ENCODE peak calls at places on chromosomes 12 and 14, in seven cellular contexts. O is fibroblast of lung, M is IMR-90, L is GM12865, C is Panc1, K is K562, Q is ovary. G is an unnamed sample.

GRCh38 chr14:76940057-76940456 is 88.5 kb downstream of the IRF2BPL start:
- DNase-seq in O (no peak), M (no peak), L (no peak), C (no peak), K (no peak), Q (no peak), G (no peak)

GRCh38 chr12:109291531-109292341 is 17.3 kb downstream of the FOXN4 start:
- DNase-seq in O (peak), M (no peak), L (no peak), C (no peak), K (no peak), Q (no peak), G (no peak)

GRCh38 chr12:2011641-2012607 is 7.7 kb upstream of the DCP1B start:
- DNase-seq in O (no peak), M (peak), L (no peak), C (no peak), K (no peak), Q (no peak), G (no peak)

GRCh38 chr12:83031301-83031700 is 344.6 kb downstream of the TMTC2 start:
- DNase-seq in O (no peak), M (no peak), L (no peak), C (no peak), K (no peak), Q (no peak), G (no peak)

GRCh38 chr12:123364532-123365140 is at the start of gene SBNO1:
- DNase-seq in O (peak), M (peak), L (peak), C (no peak), K (peak), Q (peak), G (peak)

GRCh38 chr12:69987453-69988102 is 162.6 kb downstream of the MYRFL start:
- DNase-seq in O (peak), M (peak), L (no peak), C (no peak), K (no peak), Q (no peak), G (peak)

GRCh38 chr12:75579552-75579951 is 68.1 kb upstream of the KRR1 start:
- DNase-seq in O (no peak), M (no peak), L (no peak), C (no peak), K (no peak), Q (no peak), G (no peak)

GRCh38 chr12:57049890-57050289 is at the start of gene MYO1A:
- DNase-seq in O (no peak), M (peak), L (no peak), C (no peak), K (peak), Q (no peak), G (no peak)

GRCh38 chr14:98956181-98956580 is 315.8 kb downstream of the BCL11B start:
- DNase-seq in O (no peak), M (no peak), L (no peak), C (no peak), K (no peak), Q (no peak), G (no peak)

GRCh38 chr14:101077511-101078074 is 174.1 kb upstream of the RTL1 start:
- DNase-seq in O (no peak), M (peak), L (no peak), C (no peak), K (no peak), Q (no peak), G (no peak)

GRCh38 chr14:98444077-98444476 is 827.9 kb downstream of the BCL11B start:
- DNase-seq in O (no peak), M (no peak), L (no peak), C (no peak), K (no peak), Q (no peak), G (no peak)

GRCh38 chr12:47758584-47758833 is 171 bp downstream of the RAPGEF3 start:
- DNase-seq in O (no peak), M (no peak), L (no peak), C (no peak), K (no peak), Q (no peak), G (no peak)

GRCh38 chr12:132747395-132747794 is 14.2 kb downstream of the ANKLE2 start:
- DNase-seq in O (no peak), M (no peak), L (no peak), C (no peak), K (no peak), Q (no peak), G (no peak)

GRCh38 chr12:131132118-131132892 is 178.6 kb downstream of the ADGRD1 start:
- DNase-seq in O (peak), M (peak), L (peak), C (peak), K (peak), Q (peak), G (no peak)

GRCh38 chr12:52319097-52319496 is 2.1 kb downstream of the KRT83 start:
- DNase-seq in O (no peak), M (no peak), L (no peak), C (no peak), K (no peak), Q (no peak), G (no peak)

GRCh38 chr14:105849933-105850626 is 323.7 kb downstream of the TMEM121 start:
- DNase-seq in O (no peak), M (no peak), L (no peak), C (no peak), K (no peak), Q (no peak), G (no peak)

GRCh38 chr14:101483829-101484228 is 77.5 kb upstream of the DIO3 start:
- DNase-seq in O (no peak), M (no peak), L (no peak), C (no peak), K (no peak), Q (no peak), G (no peak)

GRCh38 chr14:29176876-29177275 is 410.3 kb downstream of the FOXG1 start:
- DNase-seq in O (no peak), M (no peak), L (no peak), C (no peak), K (no peak), Q (no peak), G (no peak)

GRCh38 chr12:6135071-6135470 is 10.6 kb upstream of the VWF start:
- DNase-seq in O (peak), M (peak), L (no peak), C (no peak), K (no peak), Q (no peak), G (no peak)

GRCh38 chr12:115984607-115985006 is 292.9 kb downstream of the MED13L start:
- DNase-seq in O (no peak), M (no peak), L (no peak), C (no peak), K (no peak), Q (no peak), G (no peak)

GRCh38 chr12:1509703-1510395 is 84.5 kb downstream of the FBXL14 start:
- DNase-seq in O (no peak), M (no peak), L (no peak), C (no peak), K (no peak), Q (no peak), G (no peak)

GRCh38 chr12:118371354-118372282 is 1.1 kb downstream of the TAOK3 start:
- DNase-seq in O (no peak), M (no peak), L (no peak), C (no peak), K (peak), Q (peak), G (no peak)

GRCh38 chr12:54932691-54933090 is 51.9 kb downstream of the TESPA1 start:
- DNase-seq in O (no peak), M (no peak), L (no peak), C (no peak), K (peak), Q (no peak), G (no peak)

GRCh38 chr12:107152331-107152730 is 59.0 kb upstream of the CRY1 start:
- DNase-seq in O (no peak), M (peak), L (no peak), C (no peak), K (no peak), Q (no peak), G (no peak)

GRCh38 chr12:27331299-27331926 is 1.2 kb upstream of the BMAL2 start:
- DNase-seq in O (peak), M (peak), L (peak), C (peak), K (peak), Q (no peak), G (peak)

GRCh38 chr14:49895480-49895879 is 2.6 kb downstream of the ARF6 start:
- DNase-seq in O (no peak), M (no peak), L (no peak), C (no peak), K (no peak), Q (no peak), G (no peak)

GRCh38 chr12:80937391-80938238 is at the start of gene LIN7A:
- DNase-seq in O (peak), M (peak), L (peak), C (no peak), K (no peak), Q (peak), G (no peak)

GRCh38 chr12:6724409-6724797 is 557 bp downstream of the COPS7A start:
- DNase-seq in O (no peak), M (peak), L (peak), C (no peak), K (peak), Q (peak), G (no peak)

GRCh38 chr12:989751-990278 is 1.2 kb upstream of the ERC1 start:
- DNase-seq in O (peak), M (peak), L (no peak), C (no peak), K (peak), Q (no peak), G (peak)

GRCh38 chr14:58656671-58657411 is 19.1 kb downstream of the DACT1 start:
- DNase-seq in O (no peak), M (no peak), L (no peak), C (no peak), K (no peak), Q (no peak), G (no peak)

GRCh38 chr12:122471324-122472226 is 29.2 kb downstream of the ZCCHC8 start:
- DNase-seq in O (peak), M (peak), L (peak), C (no peak), K (peak), Q (no peak), G (peak)

GRCh38 chr12:95978351-95978750 is 17.8 kb downstream of the HAL start:
- DNase-seq in O (no peak), M (no peak), L (no peak), C (no peak), K (no peak), Q (no peak), G (no peak)

GRCh38 chr12:94254270-94254669 is 105.9 kb downstream of the PLXNC1 start:
- DNase-seq in O (no peak), M (no peak), L (no peak), C (no peak), K (no peak), Q (no peak), G (no peak)

GRCh38 chr12:57150400-57150799 is 3.0 kb upstream of the LRP1-AS start:
- DNase-seq in O (no peak), M (no peak), L (no peak), C (no peak), K (no peak), Q (peak), G (no peak)

GRCh38 chr12:8045952-8046944 is 13.7 kb downstream of the FOXJ2 start:
- DNase-seq in O (peak), M (peak), L (peak), C (peak), K (peak), Q (peak), G (peak)

GRCh38 chr12:103705927-103706326 is 118.9 kb downstream of the STAB2 start:
- DNase-seq in O (no peak), M (no peak), L (no peak), C (no peak), K (peak), Q (no peak), G (no peak)
- TF ChIP-seq CTCF in O (no peak), M (no peak), L (no peak), C (peak), K (peak), Q (no peak), G (peak)

GRCh38 chr12:12900786-12901157 is 9.4 kb downstream of the GPRC5A start:
- DNase-seq in O (no peak), M (no peak), L (no peak), C (no peak), K (no peak), Q (no peak), G (no peak)
- H3K4me3 ChIP-seq in O (no peak), M (no peak), L (no peak), C (peak), K (no peak), Q (no peak), G (no peak)

GRCh38 chr12:88634008-88634407 is 53.7 kb upstream of the KITLG start:
- DNase-seq in O (no peak), M (no peak), L (no peak), C (no peak), K (no peak), Q (no peak), G (no peak)

GRCh38 chr12:88628856-88629509 is 48.7 kb upstream of the KITLG start:
- DNase-seq in O (no peak), M (peak), L (no peak), C (no peak), K (no peak), Q (no peak), G (no peak)

GRCh38 chr12:88638956-88639355 is 58.7 kb upstream of the KITLG start:
- DNase-seq in O (peak), M (peak), L (no peak), C (no peak), K (no peak), Q (no peak), G (no peak)

GRCh38 chr12:88638388-88638787 is 58.1 kb upstream of the KITLG start:
- DNase-seq in O (peak), M (peak), L (no peak), C (no peak), K (no peak), Q (no peak), G (no peak)

GRCh38 chr12:88633312-88633711 is 53.0 kb upstream of the KITLG start:
- DNase-seq in O (no peak), M (peak), L (no peak), C (no peak), K (no peak), Q (no peak), G (no peak)
- TF ChIP-seq CTCF in O (no peak), M (peak), L (no peak), C (peak), K (no peak), Q (no peak), G (no peak)

DNA sequence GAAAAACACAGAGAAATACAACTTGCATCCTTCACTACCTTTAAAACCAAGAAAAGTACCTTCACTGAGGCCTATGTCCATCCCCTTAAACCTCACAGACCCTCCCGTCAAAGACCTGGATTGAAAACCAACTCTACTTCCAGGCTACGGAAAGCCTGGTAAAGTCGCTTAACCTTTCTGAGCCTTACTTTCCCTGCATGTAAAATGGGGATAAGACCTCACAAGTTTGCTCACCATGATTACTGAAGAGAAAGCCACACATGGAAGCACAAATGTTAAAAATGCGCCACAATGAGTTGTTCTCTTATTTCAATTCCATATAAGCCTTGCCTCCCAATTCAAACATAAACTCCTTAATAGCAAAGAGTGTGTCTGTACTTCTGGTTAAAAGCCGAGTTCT is 8.4 kb downstream of the ACTN1 start:
- DNase-seq in O (no peak), M (no peak), L (no peak), C (no peak), K (no peak), Q (no peak), G (no peak)
- H3K4me3 ChIP-seq in O (no peak), M (no peak), L (no peak), C (no peak), K (no peak), Q (no peak), G (no peak)

GRCh38 chr12:90939382-90939781 is 15.6 kb downstream of the CCER1 start:
- DNase-seq in O (peak), M (peak), L (no peak), C (no peak), K (no peak), Q (no peak), G (no peak)

GRCh38 chr12:90947869-90948268 is 7.1 kb downstream of the CCER1 start:
- DNase-seq in O (no peak), M (no peak), L (no peak), C (no peak), K (no peak), Q (no peak), G (no peak)

GRCh38 chr12:90943248-90943647 is 11.7 kb downstream of the CCER1 start:
- DNase-seq in O (no peak), M (no peak), L (no peak), C (no peak), K (no peak), Q (no peak), G (no peak)

GRCh38 chr12:90940872-90941499 is 14.0 kb downstream of the CCER1 start:
- DNase-seq in O (peak), M (peak), L (peak), C (peak), K (peak), Q (no peak), G (peak)

DNA sequence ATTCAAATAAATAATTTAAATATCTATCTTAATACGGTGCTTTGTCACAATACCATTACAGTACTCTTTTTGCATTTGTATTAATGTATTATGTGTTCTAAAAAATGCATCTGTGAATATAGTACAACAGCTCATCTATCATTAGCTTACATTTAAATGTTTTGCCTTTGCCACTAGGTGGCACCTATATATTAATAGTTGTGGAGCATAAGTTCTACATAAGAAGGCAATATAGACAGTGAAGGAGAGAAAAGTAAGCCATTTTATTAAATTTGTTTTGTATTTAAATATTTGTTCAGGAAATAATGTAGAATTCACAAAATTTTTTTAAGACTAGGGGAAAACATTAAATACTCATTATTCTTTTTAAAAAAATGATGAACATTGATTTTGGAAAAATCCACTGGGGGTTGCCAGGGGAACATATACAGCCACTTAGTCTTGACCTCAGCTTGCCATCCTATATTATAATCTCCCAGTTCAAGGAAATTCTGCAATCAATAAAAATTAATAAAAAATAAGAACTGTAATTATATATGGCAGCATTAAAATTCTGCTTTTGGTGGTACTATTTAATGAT is 9.8 kb downstream of the CCER1 start:
- DNase-seq in O (peak), M (peak), L (peak), C (no peak), K (peak), Q (no peak), G (no peak)
- TF ChIP-seq CTCF in O (peak), M (peak), L (peak), C (peak), K (no peak), Q (no peak), G (peak)

GRCh38 chr12:4141344-4142270 is 132.0 kb upstream of the CCND2 start:
- DNase-seq in O (no peak), M (no peak), L (no peak), C (no peak), K (peak), Q (no peak), G (no peak)
- H3K4me3 ChIP-seq in O (no peak), M (no peak), L (no peak), C (no peak), K (no peak), Q (no peak), G (no peak)

GRCh38 chr12:65306229-65306602 is 27.7 kb downstream of the MSRB3 start:
- DNase-seq in O (no peak), M (peak), L (no peak), C (no peak), K (no peak), Q (no peak), G (no peak)

GRCh38 chr12:65308601-65309071 is 30.2 kb downstream of the MSRB3 start:
- DNase-seq in O (peak), M (peak), L (peak), C (no peak), K (no peak), Q (no peak), G (no peak)

GRCh38 chr12:65308001-65308400 is 29.5 kb downstream of the MSRB3 start:
- DNase-seq in O (peak), M (peak), L (no peak), C (no peak), K (no peak), Q (no peak), G (no peak)

GRCh38 chr12:65305346-65305950 is 27.0 kb downstream of the MSRB3 start:
- DNase-seq in O (peak), M (peak), L (no peak), C (no peak), K (no peak), Q (no peak), G (no peak)

DNA sequence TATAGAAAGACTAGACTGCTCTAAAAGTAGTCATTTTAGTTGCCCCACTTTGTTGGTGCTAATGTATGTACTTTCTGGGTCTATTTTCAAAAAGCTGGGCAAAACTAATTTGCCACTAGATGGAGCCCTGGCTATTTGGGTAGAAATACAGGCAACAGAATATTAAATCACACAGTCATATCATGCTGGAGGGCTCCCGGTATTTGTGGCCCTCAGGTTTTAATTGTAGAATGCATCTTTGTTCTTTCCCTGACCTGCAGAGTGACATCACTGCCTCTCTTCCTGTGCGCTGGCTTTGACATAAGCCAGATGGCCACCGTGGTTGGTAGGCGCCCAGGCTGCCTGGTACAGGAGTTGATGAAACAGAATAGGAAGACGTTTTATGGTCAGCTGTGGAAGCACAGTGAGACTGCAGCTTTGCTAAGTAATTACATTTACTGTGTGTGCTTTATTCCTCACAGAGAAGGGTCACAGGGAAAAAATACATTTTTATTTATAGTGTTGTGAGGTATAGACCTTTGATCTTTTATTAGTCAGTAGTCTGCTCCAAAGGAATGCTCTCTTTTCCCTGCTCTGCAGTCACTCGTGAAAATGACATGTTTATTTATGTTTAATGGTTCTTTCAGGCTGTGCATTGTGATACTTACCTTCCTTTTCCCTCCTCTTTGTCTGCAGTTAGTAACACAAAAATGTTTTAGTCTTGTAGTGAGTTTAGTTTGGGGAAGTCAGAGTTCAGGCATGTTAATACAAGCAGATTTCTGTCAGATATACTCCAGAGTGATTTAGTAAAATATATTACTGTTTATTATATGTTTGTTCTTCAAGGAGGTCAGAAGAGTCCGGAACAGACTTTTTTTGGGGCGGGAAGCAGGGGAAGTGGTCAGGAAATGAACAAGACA is 28.4 kb downstream of the MSRB3 start:
- DNase-seq in O (peak), M (peak), L (peak), C (peak), K (peak), Q (no peak), G (no peak)
- TF ChIP-seq CTCF in O (peak), M (peak), L (peak), C (peak), K (peak), Q (no peak), G (peak)

G was measured in astrocyte of the cerebellum.